ENCODE peak calls at places on chromosomes 5 and 9, in seven cellular contexts. O, J, D, S, R, Y and L are unnamed samples.
A peak's percentile ranks its signal among the peaks of the same experiment; 100 is the strongest.

GRCh38 chr5:151670953-151671636 is 15.6 kb downstream of the SPARC start:
- DNase-seq in O (no peak), R (peak; percentile 43), D (no peak), S (no peak), J (no peak), Y (no peak), L (no peak)

GRCh38 chr5:35860686-35861085 is 4.0 kb downstream of the IL7R start:
- DNase-seq in J (no peak), R (no peak), Y (no peak), D (no peak), S (no peak), O (no peak), L (no peak)

GRCh38 chr9:114538241-114538640 is 33.0 kb upstream of the WHRN start:
- DNase-seq in Y (peak; percentile 91), R (no peak), O (no peak), S (no peak), D (no peak), J (no peak), L (no peak)

GRCh38 chr5:27608992-27609391 is 570.6 kb upstream of the CDH9 start:
- DNase-seq in O (no peak), R (no peak), J (no peak), D (no peak), S (no peak), Y (no peak), L (no peak)

GRCh38 chr5:170161069-170161468 is 55.4 kb downstream of the FOXI1 start:
- DNase-seq in J (no peak), S (no peak), R (no peak), Y (no peak), D (no peak), O (no peak), L (no peak)

GRCh38 chr9:115988701-115989100 is 164.9 kb upstream of the PAPPA start:
- DNase-seq in S (no peak), R (no peak), O (no peak), J (no peak), D (no peak), Y (no peak), L (no peak)

GRCh38 chr5:1725641-1726468 is 73.8 kb downstream of the MRPL36 start:
- DNase-seq in S (no peak), J (no peak), R (no peak), Y (peak; percentile 32), D (no peak), O (no peak), L (no peak)

GRCh38 chr9:129073404-129073803 is 7.5 kb upstream of the DOLPP1 start:
- DNase-seq in R (no peak), D (no peak), O (no peak), Y (no peak), S (no peak), J (no peak), L (no peak)

GRCh38 chr9:92609142-92609500 is 60.8 kb downstream of the IPPK start:
- DNase-seq in Y (no peak), D (no peak), O (no peak), R (no peak), S (no peak), J (no peak), L (no peak)

GRCh38 chr5:56532411-56532935 is 282.9 kb upstream of the MAP3K1 start:
- DNase-seq in Y (no peak), O (no peak), J (no peak), D (no peak), S (no peak), R (no peak), L (no peak)

DNA sequence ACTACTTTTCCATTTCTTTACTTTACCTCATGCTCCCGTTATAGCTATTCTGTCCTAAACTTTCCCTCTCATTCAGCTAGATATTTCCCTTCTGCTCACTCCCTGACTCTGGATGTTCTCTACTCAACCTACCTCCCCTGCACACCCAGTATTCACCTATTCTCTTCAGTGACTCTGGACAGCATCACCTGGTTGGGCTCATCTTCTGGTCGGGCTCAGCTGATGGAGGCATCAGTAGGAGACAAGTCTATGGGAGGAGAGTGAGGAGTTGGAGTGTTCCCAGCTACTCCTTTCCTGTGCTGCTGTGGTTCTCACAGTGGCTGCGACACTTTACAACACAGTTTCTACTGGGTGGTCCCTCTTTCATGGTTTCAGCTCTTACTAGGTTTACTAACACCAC is 493.9 kb downstream of the DMAC1 start:
- DNase-seq in J (no peak), Y (no peak), O (no peak), R (no peak), S (no peak), D (no peak), L (no peak)
- H3K4me1 ChIP-seq in J (no peaks in the 10 kb centered on the region), Y (no peaks in the 10 kb centered on the region), O (peaks cover 12% of the 10 kb centered on the region), R (no peaks in the 10 kb centered on the region), S (no peaks in the 10 kb centered on the region), D (no peaks in the 10 kb centered on the region), L (no peaks in the 10 kb centered on the region)

GRCh38 chr9:132683873-132684272 is 13.6 kb downstream of the GTF3C4 start:
- DNase-seq in Y (no peak), O (no peak), D (no peak), S (no peak), R (no peak), J (no peak), L (no peak)

GRCh38 chr9:132681561-132681960 is 11.3 kb downstream of the GTF3C4 start:
- DNase-seq in Y (no peak), R (no peak), O (no peak), D (no peak), J (no peak), S (no peak), L (no peak)

GRCh38 chr9:132677976-132678375 is 7.7 kb downstream of the GTF3C4 start:
- DNase-seq in Y (no peak), O (no peak), J (no peak), S (no peak), R (no peak), D (no peak), L (no peak)

GRCh38 chr9:132674485-132674884 is 4.2 kb downstream of the GTF3C4 start:
- DNase-seq in J (no peak), O (no peak), R (no peak), Y (no peak), D (no peak), S (no peak), L (no peak)

GRCh38 chr9:132679946-132680620 is 9.8 kb downstream of the GTF3C4 start:
- DNase-seq in Y (no peak), R (no peak), J (no peak), O (no peak), D (no peak), S (no peak), L (no peak)
- TF ChIP-seq CTCF in Y (no peak), R (no peak), J (no peak), O (no peak), D (no peak), S (no peak), L (no peak)

GRCh38 chr5:132495063-132495671 is 4.6 kb upstream of the IRF1 start:
- DNase-seq in Y (peak; percentile 51), S (no peak), O (peak; percentile 13), D (no peak), R (no peak), J (peak; percentile 40), L (peak; percentile 39)

GRCh38 chr5:132496631-132497487 is 6.3 kb upstream of the IRF1 start:
- DNase-seq in J (peak; percentile 90), S (peak; percentile 83), R (peak; percentile 77), O (peak; percentile 78), D (peak; percentile 90), Y (peak; percentile 95), L (peak; percentile 88)

GRCh38 chr5:132493821-132494220 is 3.2 kb upstream of the IRF1 start:
- DNase-seq in O (no peak), J (peak; percentile 2), S (no peak), Y (no peak), D (no peak), R (no peak), L (no peak)

GRCh38 chr5:132497488-132497997 is 7.0 kb upstream of the IRF1 start:
- DNase-seq in Y (peak; percentile 77), D (no peak), J (peak; percentile 69), O (peak; percentile 35), S (peak; percentile 92), R (peak; percentile 53), L (peak; percentile 80)

DNA sequence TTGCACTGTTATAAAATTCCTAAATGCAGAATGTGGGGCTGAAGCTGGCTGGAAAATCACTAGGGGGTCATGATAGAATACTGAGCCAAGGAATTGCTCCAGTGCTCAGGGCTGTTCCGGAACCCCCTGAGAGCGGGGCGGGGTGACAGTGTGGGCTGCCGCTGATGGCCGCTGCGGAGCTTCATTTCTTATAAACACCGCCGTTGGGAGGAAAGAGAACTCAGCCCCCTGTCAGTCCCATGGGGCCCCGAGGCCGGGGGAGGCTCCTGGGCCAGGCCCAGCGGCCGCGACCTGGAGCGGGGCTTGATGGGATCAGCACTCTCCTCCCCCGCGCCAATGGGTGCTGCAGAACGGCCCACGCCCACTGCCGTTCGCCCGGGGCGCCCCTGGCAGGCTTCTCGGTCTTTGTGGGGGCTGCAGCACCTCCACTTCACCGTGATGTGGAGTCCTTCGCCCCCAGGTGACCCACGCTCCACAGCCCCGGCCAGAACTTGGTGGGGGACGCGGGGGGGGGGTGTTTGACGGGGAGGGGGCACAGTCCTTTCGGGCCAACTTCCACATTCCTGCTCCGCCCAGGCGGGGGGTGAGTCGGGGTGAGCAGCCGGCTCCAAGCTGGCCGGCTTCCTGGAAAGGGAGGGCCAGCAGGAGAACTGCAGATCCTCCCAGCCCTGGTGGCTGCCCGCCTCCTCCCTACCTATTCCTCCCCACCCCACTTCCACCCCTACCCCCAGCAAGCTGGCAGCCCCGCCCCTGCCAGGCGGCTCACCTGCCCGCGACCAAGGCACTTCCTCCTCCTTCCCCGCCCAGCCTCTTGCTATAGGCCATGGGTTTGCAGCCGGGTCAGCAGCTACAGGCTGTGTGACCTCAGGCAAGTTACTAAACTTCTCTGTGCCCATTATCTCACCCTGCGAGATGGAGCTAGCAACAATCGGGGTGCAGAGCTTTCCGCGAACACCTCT is 5.4 kb upstream of the IRF1 start:
- DNase-seq in O (peak; percentile 78), D (peak; percentile 95), R (peak; percentile 69), J (peak; percentile 88), S (peak; percentile 91), Y (peak; percentile 97), L (peak; percentile 93)
- TF ChIP-seq POLR2A in O (no peak), D (peak; percentile 61), R (no peak), J (peak; percentile 24), S (peak; percentile 30), Y (peak; percentile 26), L (peak; percentile 20)

GRCh38 chr9:127967151-127967809 is 13.5 kb downstream of the EEIG1 start:
- DNase-seq in D (no peak), S (no peak), R (no peak), Y (no peak), O (no peak), J (peak; percentile 53), L (peak; percentile 42)

GRCh38 chr9:127966416-127967150 is 14.2 kb downstream of the EEIG1 start:
- DNase-seq in J (no peak), D (no peak), Y (no peak), O (no peak), R (no peak), S (no peak), L (no peak)

GRCh38 chr9:127968717-127969383 is 11.9 kb downstream of the EEIG1 start:
- DNase-seq in S (peak; percentile 67), Y (no peak), D (no peak), R (peak; percentile 66), O (peak; percentile 58), J (peak; percentile 41), L (peak; percentile 86)

GRCh38 chr9:127965953-127966352 is 14.8 kb downstream of the EEIG1 start:
- DNase-seq in R (no peak), O (no peak), Y (no peak), S (no peak), J (no peak), D (no peak), L (no peak)

DNA sequence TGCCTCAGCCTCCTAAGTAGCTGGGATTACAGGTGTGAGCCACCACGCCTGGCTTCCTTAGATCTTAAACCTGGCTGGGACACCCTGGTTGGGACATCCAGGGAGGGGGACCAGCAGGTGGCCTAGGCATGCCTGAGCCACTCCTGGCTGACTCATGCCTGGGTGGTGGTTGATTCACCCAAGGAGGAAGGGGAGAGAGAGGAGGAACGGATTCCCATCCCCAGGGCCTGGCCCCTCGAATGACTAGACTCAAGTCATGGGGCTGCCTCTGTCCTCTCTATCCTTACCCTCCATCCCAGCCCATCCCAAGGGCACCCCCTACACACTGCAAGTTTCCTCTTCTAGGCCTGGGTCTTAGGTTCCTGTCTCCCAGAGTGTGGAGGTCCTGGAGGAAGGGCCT is 12.7 kb downstream of the EEIG1 start:
- DNase-seq in R (peak; percentile 72), D (no peak), Y (peak; percentile 92), J (peak; percentile 28), O (no peak), S (peak; percentile 90), L (peak; percentile 57)
- H3K4me1 ChIP-seq in R (peaks cover 63% of the 10 kb centered on the region), D (peaks cover 45% of the 10 kb centered on the region), Y (peaks cover 23% of the 10 kb centered on the region), J (peaks cover 72% of the 10 kb centered on the region), O (peaks cover 100% of the 10 kb centered on the region), S (peaks cover 99% of the 10 kb centered on the region), L (peaks cover 69% of the 10 kb centered on the region)